ENCODE peak calls at places on chromosomes 7 and 10, in seven cellular contexts. One of them, this sample, is unnamed.

GRCh38 chr7:23287612-23288011 is 11.5 kb upstream of the MALSU1 start:
- DNase-seq in AG08396: no peak
- DNase-seq in C1 segment of cervical spinal cord: no peak
- DNase-seq in NCI-H526: no peak
- DNase-seq in left ventricle myocardium inferior: no peak
- DNase-seq in choroid plexus epithelial cell: no peak
- DNase-seq in GM12891: no peak
- DNase-seq in this sample: no peak

GRCh38 chr10:132469197-132469942 is 68.2 kb upstream of the INPP5A start:
- DNase-seq in NCI-H526: peak; percentile 91
- DNase-seq in C1 segment of cervical spinal cord: no peak
- DNase-seq in AG08396: no peak
- DNase-seq in GM12891: no peak
- DNase-seq in choroid plexus epithelial cell: no peak
- DNase-seq in left ventricle myocardium inferior: peak; percentile 46
- DNase-seq in this sample: no peak

GRCh38 chr10:118931436-118931835 is 98.1 kb upstream of the NANOS1 start:
- DNase-seq in AG08396: no peak
- DNase-seq in GM12891: no peak
- DNase-seq in C1 segment of cervical spinal cord: no peak
- DNase-seq in NCI-H526: no peak
- DNase-seq in choroid plexus epithelial cell: no peak
- DNase-seq in left ventricle myocardium inferior: no peak
- DNase-seq in this sample: no peak

GRCh38 chr7:99021941-99022560 is 121.9 kb downstream of the SMURF1 start:
- DNase-seq in GM12891: no peak
- DNase-seq in AG08396: no peak
- DNase-seq in left ventricle myocardium inferior: no peak
- DNase-seq in choroid plexus epithelial cell: peak; percentile 18
- DNase-seq in NCI-H526: no peak
- DNase-seq in C1 segment of cervical spinal cord: no peak
- DNase-seq in this sample: no peak

GRCh38 chr7:3481435-3481834 is 180.4 kb downstream of the SDK1 start:
- DNase-seq in NCI-H526: no peak
- DNase-seq in AG08396: no peak
- DNase-seq in choroid plexus epithelial cell: no peak
- DNase-seq in C1 segment of cervical spinal cord: no peak
- DNase-seq in left ventricle myocardium inferior: no peak
- DNase-seq in GM12891: no peak
- DNase-seq in this sample: no peak

GRCh38 chr7:79806161-79806734 is 328.4 kb upstream of the GNAI1 start:
- DNase-seq in left ventricle myocardium inferior: no peak
- DNase-seq in NCI-H526: peak; percentile 13
- DNase-seq in GM12891: no peak
- DNase-seq in AG08396: no peak
- DNase-seq in choroid plexus epithelial cell: peak; percentile 70
- DNase-seq in C1 segment of cervical spinal cord: no peak
- DNase-seq in this sample: no peak

GRCh38 chr7:155580367-155580766 is 34.0 kb upstream of the CNPY1 start:
- DNase-seq in C1 segment of cervical spinal cord: no peak
- DNase-seq in AG08396: no peak
- DNase-seq in left ventricle myocardium inferior: no peak
- DNase-seq in GM12891: no peak
- DNase-seq in choroid plexus epithelial cell: no peak
- DNase-seq in NCI-H526: no peak
- DNase-seq in this sample: no peak

GRCh38 chr10:44314802-44315460 is 70.0 kb downstream of the CXCL12 start:
- DNase-seq in AG08396: no peak
- DNase-seq in choroid plexus epithelial cell: no peak
- DNase-seq in GM12891: no peak
- DNase-seq in NCI-H526: no peak
- DNase-seq in left ventricle myocardium inferior: no peak
- DNase-seq in C1 segment of cervical spinal cord: no peak
- DNase-seq in this sample: no peak

This sample was measured in mucosa of descending colon.